ENCODE peak calls at places on chromosomes 5 and 9, in ten cellular contexts. P is effector memory CD8-positive, alpha-beta T cell; B is kidney tubule cell; E is heart right ventricle; T is cardiac muscle cell; O is AG09319; Z is Daoy; Q is CD4-positive, alpha-beta T cell; X is activated CD4-positive, alpha-beta T cell treated with anti-CD3 and anti-CD28 coated beads, Interleukin-2, amount 50 U/mL, for 4 hours; I is ELR. W is an unnamed sample.

GRCh38 chr5:119355244-119355635 is 579 bp upstream of the TNFAIP8 start:
- DNase-seq in P (no peak), B (peak; percentile 55), E (no peak), T (no peak), O (no peak), Z (peak; percentile 78), Q (peak; percentile 50), X (peak; percentile 50), I (peak; percentile 15), W (no peak)

GRCh38 chr9:130743644-130744043 is 50.1 kb downstream of the EXOSC2 start:
- DNase-seq in P (no peak), B (no peak), E (no peak), T (no peak), O (no peak), Z (no peak), Q (no peak), X (no peak), I (no peak), W (no peak)

GRCh38 chr5:88683506-88684135 is 199.4 kb downstream of the MEF2C start:
- DNase-seq in P (no peak), B (no peak), E (no peak), T (no peak), O (no peak), Z (peak; percentile 82), Q (no peak), X (no peak), I (no peak), W (no peak)

GRCh38 chr9:129568560-129569505 is 52.1 kb downstream of the C9orf50 start:
- DNase-seq in P (no peak), B (no peak), E (peak; percentile 56), T (peak; percentile 62), O (no peak), Z (no peak), Q (no peak), X (no peak), I (peak; percentile 47), W (no peak)

GRCh38 chr5:170497311-170498038 is 6.3 kb upstream of the KCNIP1 start:
- DNase-seq in P (no peak), B (no peak), E (no peak), T (peak; percentile 42), O (no peak), Z (no peak), Q (no peak), X (no peak), I (no peak), W (no peak)

GRCh38 chr5:115816226-115817042 is at the start of gene CDO1:
- DNase-seq in P (peak; percentile 13), B (peak; percentile 32), E (peak; percentile 58), T (peak; percentile 74), O (peak; percentile 5), Z (peak; percentile 69), Q (no peak), X (no peak), I (peak; percentile 68), W (no peak)

GRCh38 chr9:32524558-32525461 is 1.2 kb downstream of the RIGI start:
- DNase-seq in P (peak; percentile 18), B (peak; percentile 44), E (no peak), T (peak; percentile 28), O (no peak), Z (peak; percentile 12), Q (no peak), X (no peak), I (peak; percentile 39), W (no peak)

GRCh38 chr5:180069589-180070247 is 1.8 kb downstream of the RNF130 start:
- DNase-seq in P (no peak), B (no peak), E (no peak), T (peak; percentile 20), O (no peak), Z (peak; percentile 30), Q (no peak), X (no peak), I (no peak), W (no peak)

GRCh38 chr9:78519786-78520185 is 222.9 kb downstream of the PSAT1 start:
- DNase-seq in P (no peak), B (no peak), E (no peak), T (no peak), O (no peak), Z (no peak), Q (no peak), X (no peak), I (peak; percentile 10), W (no peak)

GRCh38 chr9:107905313-107906027 is 415.9 kb upstream of the KLF4 start:
- DNase-seq in P (no peak), B (no peak), E (no peak), T (peak; percentile 9), O (no peak), Z (no peak), Q (no peak), X (no peak), I (no peak), W (no peak)

GRCh38 chr9:94584555-94584954 is 9.1 kb downstream of the FBP2 start:
- DNase-seq in P (no peak), B (no peak), E (no peak), T (no peak), O (no peak), Z (no peak), Q (no peak), X (no peak), I (no peak), W (no peak)

GRCh38 chr9:105901514-105902109 is 207.3 kb downstream of the TMEM38B start:
- DNase-seq in P (no peak), B (peak; percentile 67), E (peak; percentile 29), T (peak; percentile 58), O (no peak), Z (peak; percentile 58), Q (no peak), X (no peak), I (peak; percentile 42), W (peak; percentile 1)

GRCh38 chr9:111854799-111855198 is 41.8 kb upstream of the UGCG start:
- DNase-seq in P (no peak), B (no peak), E (no peak), T (peak; percentile 53), O (no peak), Z (no peak), Q (no peak), X (no peak), I (no peak), W (no peak)

GRCh38 chr5:912356-913091 is 19.8 kb downstream of the TRIP13 start:
- DNase-seq in P (peak; percentile 46), B (peak; percentile 81), E (no peak), T (peak; percentile 91), O (peak; percentile 11), Z (peak; percentile 100), Q (peak; percentile 51), X (peak; percentile 72), I (peak; percentile 99), W (no peak)

GRCh38 chr5:134135091-134135655 is 20.7 kb downstream of the TCF7 start:
- DNase-seq in P (no peak), B (no peak), E (no peak), T (no peak), O (no peak), Z (no peak), Q (peak; percentile 33), X (no peak), I (no peak), W (no peak)